ENCODE peak calls at places on chromosomes 16 and 17, in nine cellular contexts. Y is stimulated activated CD4-positive, alpha-beta T cell treated with anti-CD3 and anti-CD28 coated beads, Interleukin-1b, Interleukin-23, amount 100 ng/mL, for 48 hours; X is iPS DF 19.7; E is activated gamma-delta T cell treated with anti-CD3 and anti-CD28 coated beads, Interleukin-2, amount 50 U/mL, for 16 hours; R is thoracic aorta; N is GM23248; A is H54; W is hepatocyte; B is central memory CD4-positive, alpha-beta T cell. J is an unnamed sample.

GRCh38 chr17:34567665-34568064 is 11.7 kb upstream of the TMEM132E start:
- DNase-seq in Y (no peak), X (no peak), E (no peak), R (no peak), N (no peak), A (no peak), W (peak; percentile 17), B (no peak), J (no peak)

GRCh38 chr17:46003907-46004748 is 5.1 kb downstream of the STH start:
- DNase-seq in Y (no peak), X (no peak), E (no peak), R (no peak), N (peak; percentile 14), A (no peak), W (peak; percentile 59), B (no peak), J (peak; percentile 56)

GRCh38 chr16:72935896-72936295 is 112.0 kb downstream of the ZFHX3 start:
- DNase-seq in Y (no peak), X (no peak), E (no peak), R (no peak), N (no peak), A (no peak), W (no peak), B (no peak), J (no peak)

GRCh38 chr17:40936437-40936971 is 942 bp downstream of the KRT23 start:
- DNase-seq in Y (no peak), X (no peak), E (no peak), R (no peak), N (no peak), A (no peak), W (peak; percentile 48), B (no peak), J (no peak)

GRCh38 chr16:61289141-61289540 is 747.1 kb downstream of the CDH8 start:
- DNase-seq in Y (no peak), X (no peak), E (no peak), R (no peak), N (no peak), A (no peak), W (no peak), B (no peak), J (no peak)

GRCh38 chr17:65749479-65749878 is 188.0 kb upstream of the AXIN2 start:
- DNase-seq in Y (peak; percentile 5), X (no peak), E (no peak), R (no peak), N (peak; percentile 68), A (peak; percentile 21), W (no peak), B (no peak), J (no peak)

GRCh38 chr17:50953831-50954601 is 87.9 kb upstream of the TOB1 start:
- DNase-seq in Y (no peak), X (no peak), E (no peak), R (no peak), N (peak; percentile 34), A (no peak), W (peak; percentile 67), B (no peak), J (peak; percentile 73)

GRCh38 chr16:14362774-14363371 is 267.2 kb downstream of the PARN start:
- DNase-seq in Y (no peak), X (no peak), E (no peak), R (no peak), N (peak; percentile 83), A (no peak), W (no peak), B (no peak), J (no peak)

GRCh38 chr17:9361572-9361955 is 214.1 kb downstream of the STX8 start:
- DNase-seq in Y (no peak), X (no peak), E (no peak), R (no peak), N (peak; percentile 24), A (no peak), W (no peak), B (no peak), J (no peak)

GRCh38 chr16:85396879-85397871 is 215.9 kb upstream of the GSE1 start:
- DNase-seq in Y (no peak), X (no peak), E (no peak), R (no peak), N (no peak), A (peak; percentile 50), W (peak; percentile 79), B (no peak), J (no peak)

GRCh38 chr16:67723151-67723915 is 4.2 kb upstream of the GFOD2 start:
- DNase-seq in Y (no peak), X (no peak), E (no peak), R (no peak), N (peak; percentile 94), A (peak; percentile 64), W (no peak), B (no peak), J (no peak)

GRCh38 chr16:24624102-24624501 is 84.7 kb downstream of the RBBP6 start:
- DNase-seq in Y (no peak), X (no peak), E (no peak), R (no peak), N (no peak), A (no peak), W (no peak), B (no peak), J (no peak)

GRCh38 chr17:4679652-4680051 is 24.3 kb downstream of the PELP1 start:
- DNase-seq in Y (no peak), X (no peak), E (no peak), R (no peak), N (peak; percentile 78), A (peak; percentile 51), W (peak; percentile 83), B (no peak), J (no peak)

GRCh38 chr16:86632944-86633343 is 54.6 kb downstream of the FOXL1 start:
- DNase-seq in Y (no peak), X (no peak), E (no peak), R (no peak), N (no peak), A (no peak), W (no peak), B (no peak), J (no peak)

GRCh38 chr17:7477392-7478275 is 1.8 kb downstream of the ZBTB4 start:
- DNase-seq in Y (no peak), X (no peak), E (no peak), R (no peak), N (peak; percentile 92), A (no peak), W (peak; percentile 91), B (no peak), J (peak; percentile 41)

GRCh38 chr17:83149326-83149725 is 69.9 kb downstream of the METRNL start:
- DNase-seq in Y (no peak), X (no peak), E (no peak), R (no peak), N (no peak), A (no peak), W (peak; percentile 2), B (no peak), J (no peak)

GRCh38 chr16:7097537-7097936 is 235.1 kb upstream of the RBFOX1 start:
- DNase-seq in Y (no peak), X (no peak), E (no peak), R (no peak), N (no peak), A (no peak), W (no peak), B (no peak), J (no peak)

GRCh38 chr17:74520790-74521480 is 10.3 kb downstream of the CD300LB start:
- DNase-seq in Y (no peak), X (no peak), E (no peak), R (no peak), N (peak; percentile 69), A (no peak), W (no peak), B (no peak), J (peak; percentile 20)

GRCh38 chr16:48003226-48003907 is 152.4 kb downstream of the ABCC12 start:
- DNase-seq in Y (no peak), X (peak; percentile 38), E (no peak), R (no peak), N (no peak), A (no peak), W (no peak), B (no peak), J (no peak)

GRCh38 chr16:19524866-19525723 is 1.4 kb downstream of the CCP110 start:
- DNase-seq in Y (no peak), X (no peak), E (no peak), R (no peak), N (no peak), A (no peak), W (peak; percentile 24), B (no peak), J (no peak)

GRCh38 chr17:7549401-7550055 is 670 bp downstream of the TNFSF12 start:
- DNase-seq in Y (peak; percentile 24), X (no peak), E (no peak), R (no peak), N (peak; percentile 52), A (no peak), W (no peak), B (peak; percentile 42), J (no peak)

GRCh38 chr16:57023541-57024249 is 34.3 kb downstream of the NLRC5 start:
- DNase-seq in Y (peak; percentile 52), X (no peak), E (peak; percentile 86), R (no peak), N (no peak), A (no peak), W (no peak), B (peak; percentile 83), J (no peak)

GRCh38 chr16:81780350-81780749 is 1.3 kb downstream of the PLCG2 start:
- DNase-seq in Y (no peak), X (no peak), E (no peak), R (no peak), N (no peak), A (no peak), W (no peak), B (no peak), J (no peak)

GRCh38 chr17:82226170-82226808 is 2.6 kb upstream of the SLC16A3 start:
- DNase-seq in Y (no peak), X (no peak), E (no peak), R (no peak), N (no peak), A (no peak), W (no peak), B (no peak), J (no peak)

GRCh38 chr16:80466024-80466986 is 74.5 kb upstream of the DYNLRB2 start:
- DNase-seq in Y (peak; percentile 67), X (peak; percentile 63), E (peak; percentile 17), R (no peak), N (peak; percentile 76), A (peak; percentile 51), W (peak; percentile 90), B (peak; percentile 32), J (peak; percentile 41)

GRCh38 chr16:81431554-81432353 is 12.9 kb upstream of the CMIP start:
- DNase-seq in Y (no peak), X (no peak), E (no peak), R (no peak), N (peak; percentile 94), A (no peak), W (no peak), B (no peak), J (no peak)

GRCh38 chr16:85418978-85419491 is 194.1 kb upstream of the GSE1 start:
- DNase-seq in Y (no peak), X (no peak), E (no peak), R (no peak), N (no peak), A (no peak), W (no peak), B (no peak), J (no peak)

GRCh38 chr16:30065943-30066881 is 652 bp downstream of the ALDOA start:
- DNase-seq in Y (peak; percentile 53), X (no peak), E (no peak), R (no peak), N (peak; percentile 90), A (no peak), W (peak; percentile 80), B (no peak), J (no peak)

GRCh38 chr17:73226556-73227172 is 33.8 kb downstream of the COG1 start:
- DNase-seq in Y (no peak), X (no peak), E (no peak), R (no peak), N (no peak), A (no peak), W (no peak), B (no peak), J (no peak)

GRCh38 chr17:78817123-78817522 is 23.5 kb downstream of the USP36 start:
- DNase-seq in Y (peak; percentile 78), X (no peak), E (peak; percentile 61), R (no peak), N (no peak), A (no peak), W (no peak), B (peak; percentile 96), J (no peak)

J was measured in heart right ventricle.